ENCODE peak calls at places on chromosomes 13 and 19, in five cellular contexts. S is testis, E is adrenal gland, N is thoracic aorta, R is neural progenitor cell. D is an unnamed sample. For H3K27me3, the result is how much of the 10 kb centered on the place peaks cover.

GRCh38 chr19:16266586-16266942 is 58.1 kb upstream of the KLF2 start:
- DNase-seq in S (no peak), E (no peak), N (no peak), R (no peak), D (no peak)

GRCh38 chr13:73809561-73809960 is 324.6 kb downstream of the KLF12 start:
- DNase-seq in S (no peak), E (no peak), N (no peak), R (no peak), D (no peak)

GRCh38 chr13:97226788-97227627 is 4.9 kb downstream of the MBNL2 start:
- DNase-seq in S (peak), E (peak), N (no peak), R (no peak), D (peak)

GRCh38 chr19:45769821-45770191 is 754 bp upstream of the SIX5 start:
- DNase-seq in S (peak), E (peak), N (no peak), R (peak), D (peak)

GRCh38 chr19:57814505-57815246 is at the start of gene ZNF552:
- DNase-seq in S (peak), E (peak), N (peak), R (peak), D (peak)

GRCh38 chr19:53868091-53868891 is 608 bp downstream of the MYADM start:
- DNase-seq in S (peak), E (peak), N (no peak), R (peak), D (peak)

GRCh38 chr19:42095814-42096230 is 19.9 kb downstream of the ZNF574 start:
- DNase-seq in S (peak), E (no peak), N (no peak), R (peak), D (no peak)

GRCh38 chr19:11321206-11322126 is 18.0 kb downstream of the RAB3D start:
- DNase-seq in S (no peak), E (no peak), N (no peak), R (no peak), D (no peak)

GRCh38 chr19:19737559-19738332 is 4.8 kb upstream of the ZNF14 start:
- DNase-seq in S (no peak), E (no peak), N (no peak), R (no peak), D (no peak)

DNA sequence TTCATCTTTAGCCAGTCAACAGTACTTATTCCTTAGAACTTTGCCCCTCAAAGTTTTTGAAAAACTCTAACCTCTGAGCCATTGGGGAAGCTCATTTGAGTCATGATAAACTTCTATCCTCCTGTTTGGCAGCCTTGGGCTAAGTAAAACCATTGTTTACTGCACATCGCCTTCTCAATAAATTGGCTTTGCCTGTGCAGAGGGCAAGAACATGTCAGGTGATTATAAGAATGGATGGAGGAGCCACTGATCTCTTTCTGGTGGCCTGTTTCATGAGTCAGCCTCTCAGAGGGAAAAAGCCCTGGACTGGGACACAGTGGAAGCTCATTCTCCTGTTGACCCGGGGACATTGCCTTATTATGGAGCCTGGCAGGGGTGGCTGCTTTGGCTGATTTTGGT is 19.4 kb upstream of the PSG4 start:
- DNase-seq in S (no peak), E (no peak), N (no peak), R (no peak), D (no peak)
- H3K27me3 ChIP-seq in S (under half), E (under half), N (under half), R (under half), D (under half)

GRCh38 chr19:1856698-1857603 is 6.4 kb downstream of the KLF16 start:
- DNase-seq in S (peak), E (peak), N (peak), R (peak), D (peak)

GRCh38 chr19:1860133-1860775 is 3.1 kb downstream of the KLF16 start:
- DNase-seq in S (peak), E (no peak), N (no peak), R (peak), D (peak)

GRCh38 chr19:1859319-1859718 is 4.1 kb downstream of the KLF16 start:
- DNase-seq in S (no peak), E (no peak), N (no peak), R (peak), D (no peak)

GRCh38 chr19:1857648-1858326 is 5.6 kb downstream of the KLF16 start:
- DNase-seq in S (no peak), E (no peak), N (no peak), R (no peak), D (no peak)

GRCh38 chr19:1858412-1859081 is 4.8 kb downstream of the KLF16 start:
- DNase-seq in S (no peak), E (no peak), N (no peak), R (no peak), D (no peak)
- H3K27me3 ChIP-seq in S (under half), E (under half), N (under half), R (half or more), D (under half)

GRCh38 chr19:47821460-47822020 is at the start of gene CRX:
- DNase-seq in S (no peak), E (no peak), N (no peak), R (peak), D (no peak)
- H3K27me3 ChIP-seq in S (under half), E (under half), N (under half), R (under half), D (under half)

GRCh38 chr13:112981361-112981905 is 12.4 kb downstream of the MCF2L start:
- DNase-seq in S (no peak), E (no peak), N (no peak), R (no peak), D (no peak)

GRCh38 chr13:112980441-112980840 is 11.4 kb downstream of the MCF2L start:
- DNase-seq in S (no peak), E (no peak), N (no peak), R (no peak), D (no peak)

GRCh38 chr13:112977525-112977924 is 8.5 kb downstream of the MCF2L start:
- DNase-seq in S (no peak), E (no peak), N (no peak), R (no peak), D (no peak)

GRCh38 chr13:112978561-112979405 is 9.8 kb downstream of the MCF2L start:
- DNase-seq in S (no peak), E (no peak), N (no peak), R (no peak), D (no peak)

DNA sequence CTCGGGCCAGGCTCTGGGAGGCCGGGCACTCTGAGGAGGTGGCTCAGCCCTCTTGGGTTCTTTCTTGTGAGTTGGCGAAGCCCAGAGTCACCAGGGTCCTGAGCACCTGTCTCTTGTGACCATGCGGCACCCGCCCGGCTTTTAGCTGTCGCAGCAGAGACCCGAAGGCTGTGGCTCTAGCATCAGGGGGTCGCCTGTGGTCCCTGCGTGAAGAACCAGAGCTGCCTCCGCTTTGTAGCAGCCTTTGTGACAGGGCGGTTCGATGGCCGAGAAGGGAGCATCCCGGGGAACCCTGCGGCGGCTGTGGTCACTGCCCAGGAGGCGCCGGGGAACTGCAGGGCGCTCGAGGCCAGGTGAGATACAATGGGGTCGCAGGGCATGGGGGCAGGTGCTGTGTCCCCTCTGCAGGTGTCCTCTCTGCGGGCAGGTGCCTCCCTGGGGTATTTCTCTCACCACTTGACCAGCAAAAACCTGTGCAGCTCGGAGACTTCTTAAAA is 10.4 kb downstream of the MCF2L start:
- DNase-seq in S (no peak), E (no peak), N (no peak), R (no peak), D (no peak)
- H3K27me3 ChIP-seq in S (under half), E (under half), N (under half), R (under half), D (under half)

GRCh38 chr19:51293571-51294210 is 17.8 kb upstream of the IGLON5 start:
- DNase-seq in S (no peak), E (no peak), N (no peak), R (no peak), D (no peak)
- H3K27me3 ChIP-seq in S (under half), E (under half), N (under half), R (under half), D (under half)

GRCh38 chr19:1785310-1785709 is 26.8 kb downstream of the ATP8B3 start:
- DNase-seq in S (no peak), E (no peak), N (no peak), R (no peak), D (no peak)
- H3K27me3 ChIP-seq in S (under half), E (under half), N (under half), R (half or more), D (under half)

GRCh38 chr13:111247552-111247951 is 72.9 kb upstream of the TEX29 start:
- DNase-seq in S (no peak), E (no peak), N (no peak), R (no peak), D (no peak)
- H3K27me3 ChIP-seq in S (under half), E (under half), N (under half), R (under half), D (under half)

GRCh38 chr19:32808236-32808635 is 61.3 kb downstream of the SLC7A9 start:
- DNase-seq in S (no peak), E (no peak), N (no peak), R (no peak), D (no peak)
- H3K27me3 ChIP-seq in S (under half), E (under half), N (under half), R (under half), D (under half)